ENCODE peak calls at places on chromosome 11, in seven cellular contexts. S is MM.1S, M is Panc1, P is mesenchymal stem cell, R is heart right ventricle, C is adrenal gland, Y is aorta. W is an unnamed sample. For H3K27me3, the result is how much of the 10 kb centered on the place peaks cover.

GRCh38 chr11:125923012-125923579 is 18.8 kb downstream of the DDX25 start:
- DNase-seq in R (peak), Y (no peak), C (peak), S (peak), P (peak), M (peak), W (peak)

GRCh38 chr11:66848671-66849500 is 5.6 kb downstream of the RCE1 start:
- DNase-seq in R (no peak), C (peak), M (no peak), Y (peak), P (no peak), S (no peak), W (peak)

GRCh38 chr11:26622201-26622600 is 50.1 kb upstream of the MUC15 start:
- DNase-seq in C (no peak), M (no peak), Y (no peak), P (no peak), R (no peak), S (no peak), W (no peak)

GRCh38 chr11:75193711-75194110 is 42.8 kb downstream of the SLCO2B1 start:
- DNase-seq in C (no peak), Y (no peak), P (no peak), S (no peak), R (no peak), M (no peak), W (no peak)

GRCh38 chr11:74311352-74311926 is at the start of gene P4HA3:
- DNase-seq in Y (peak), P (peak), C (peak), R (peak), M (no peak), S (peak), W (peak)

GRCh38 chr11:60887531-60887930 is 18.9 kb downstream of the PRPF19 start:
- DNase-seq in M (no peak), C (peak), P (peak), Y (no peak), R (peak), S (peak), W (no peak)

GRCh38 chr11:92941676-92942571 is 27.5 kb upstream of the MTNR1B start:
- DNase-seq in Y (no peak), R (no peak), C (no peak), P (peak), M (peak), S (peak), W (no peak)

GRCh38 chr11:80632156-80632555 is 1191.3 kb upstream of the TENM4 start:
- DNase-seq in R (no peak), P (no peak), S (no peak), C (no peak), M (no peak), Y (no peak), W (no peak)

GRCh38 chr11:35529971-35530495 is 4.6 kb upstream of the PAMR1 start:
- DNase-seq in S (no peak), R (no peak), Y (no peak), C (no peak), M (no peak), P (peak), W (peak)

GRCh38 chr11:118114266-118114665 is 27.5 kb upstream of the SMIM35 start:
- DNase-seq in C (no peak), M (no peak), R (no peak), Y (no peak), P (no peak), S (no peak), W (no peak)

GRCh38 chr11:125225401-125225800 is 60.9 kb downstream of the PKNOX2 start:
- DNase-seq in M (no peak), Y (peak), S (no peak), P (no peak), R (no peak), C (no peak), W (no peak)

GRCh38 chr11:44601471-44602370 is 36.3 kb downstream of the CD82 start:
- DNase-seq in P (no peak), M (no peak), R (no peak), S (no peak), Y (no peak), C (no peak), W (no peak)

GRCh38 chr11:101817536-101817935 is 97.3 kb upstream of the CEP126 start:
- DNase-seq in M (no peak), S (no peak), C (no peak), P (no peak), R (no peak), Y (no peak), W (no peak)

GRCh38 chr11:60615497-60615896 is 83.9 kb upstream of the MS4A8 start:
- DNase-seq in R (no peak), C (no peak), P (no peak), Y (no peak), S (no peak), M (no peak), W (peak)

GRCh38 chr11:112922606-112923005 is 38.6 kb upstream of the NCAM1 start:
- DNase-seq in S (no peak), M (no peak), C (no peak), P (no peak), R (no peak), Y (no peak), W (no peak)

GRCh38 chr11:44017443-44018126 is 30.2 kb upstream of the ACCSL start:
- DNase-seq in R (no peak), C (peak), P (no peak), S (no peak), M (no peak), Y (peak), W (no peak)

GRCh38 chr11:102302241-102302640 is 15.0 kb upstream of the BIRC3 start:
- DNase-seq in C (no peak), Y (no peak), P (no peak), S (peak), M (no peak), R (no peak), W (no peak)

GRCh38 chr11:13354335-13354734 is 76.7 kb downstream of the BMAL1 start:
- DNase-seq in S (no peak), P (no peak), C (no peak), M (no peak), Y (no peak), R (no peak), W (no peak)

GRCh38 chr11:118657238-118657637 is 22.2 kb downstream of the TREH start:
- DNase-seq in R (no peak), Y (peak), P (no peak), S (no peak), C (no peak), M (no peak), W (no peak)

GRCh38 chr11:28849053-28849452 is 740.9 kb downstream of the METTL15 start:
- DNase-seq in M (no peak), Y (no peak), P (no peak), R (no peak), C (no peak), S (no peak), W (no peak)

GRCh38 chr11:72079776-72080325 is 491 bp downstream of the NUMA1 start:
- DNase-seq in P (no peak), Y (no peak), M (no peak), C (no peak), S (no peak), R (no peak), W (no peak)

GRCh38 chr11:72591785-72592490 is 82.3 kb downstream of the PDE2A start:
- DNase-seq in S (peak), M (no peak), Y (no peak), P (no peak), R (no peak), C (no peak), W (no peak)

GRCh38 chr11:118003456-118003855 is 17.3 kb downstream of the IL10RA start:
- DNase-seq in Y (no peak), R (no peak), C (no peak), P (no peak), S (no peak), M (no peak), W (no peak)

GRCh38 chr11:87536565-87536964 is 498.8 kb downstream of the TMEM135 start:
- DNase-seq in Y (no peak), M (no peak), P (no peak), R (no peak), C (no peak), S (no peak), W (no peak)

GRCh38 chr11:106152013-106152412 is 74.6 kb downstream of the AASDHPPT start:
- DNase-seq in M (no peak), S (no peak), Y (no peak), P (peak), R (no peak), C (no peak), W (no peak)

GRCh38 chr11:74195828-74196227 is 24.7 kb downstream of the PPME1 start:
- DNase-seq in P (peak), R (no peak), M (no peak), Y (no peak), S (no peak), C (no peak), W (no peak)

GRCh38 chr11:119263352-119263940 is 53.5 kb downstream of the MCAM start:
- DNase-seq in M (no peak), R (no peak), C (no peak), Y (no peak), P (peak), S (peak), W (no peak)

GRCh38 chr11:97717922-97718321 is 1302.8 kb upstream of the CNTN5 start:
- DNase-seq in S (no peak), P (no peak), C (no peak), M (no peak), R (no peak), Y (peak), W (peak)

GRCh38 chr11:119376197-119376847 is 5.2 kb downstream of the USP2 start:
- DNase-seq in C (no peak), S (no peak), P (no peak), Y (no peak), R (no peak), M (no peak), W (peak)

GRCh38 chr11:127993788-127994187 is 593.6 kb downstream of the ETS1 start:
- DNase-seq in C (no peak), M (no peak), Y (no peak), R (no peak), S (no peak), P (no peak), W (no peak)

GRCh38 chr11:69572233-69572860 is 68.6 kb upstream of the CCND1 start:
- DNase-seq in S (no peak), R (no peak), P (no peak), M (no peak), C (peak), Y (no peak), W (no peak)

GRCh38 chr11:59365621-59366020 is 6.9 kb downstream of the OR5AN1 start:
- DNase-seq in R (no peak), M (no peak), S (no peak), P (no peak), Y (no peak), C (no peak), W (no peak)

GRCh38 chr11:123475478-123475877 is 45.4 kb downstream of the GRAMD1B start:
- DNase-seq in P (peak), Y (no peak), S (no peak), C (peak), R (no peak), M (no peak), W (no peak)

GRCh38 chr11:114269498-114269897 is 26.7 kb upstream of the NNMT start:
- DNase-seq in S (no peak), M (no peak), R (no peak), C (no peak), Y (no peak), P (no peak), W (no peak)
- H3K27me3 ChIP-seq in S (under half), M (under half), R (under half), C (under half), Y (under half), P (half or more), W (under half)

GRCh38 chr11:65641233-65642013 is 3.5 kb downstream of the SIPA1 start:
- DNase-seq in C (no peak), M (no peak), R (no peak), Y (no peak), P (no peak), S (no peak), W (no peak)
- H3K27ac ChIP-seq in C (peak), M (no peak), R (peak), Y (no peak), P (no peak), S (no peak), W (no peak)

GRCh38 chr11:82900277-82901164 is at the start of gene PRCP:
- DNase-seq in C (peak), R (peak), P (peak), M (peak), Y (peak), S (peak), W (peak)

GRCh38 chr11:82903843-82904586 is 2.5 kb downstream of the DDIAS start:
- DNase-seq in Y (no peak), M (no peak), P (no peak), C (no peak), S (no peak), R (no peak), W (no peak)

GRCh38 chr11:82901165-82901938 is at the start of gene DDIAS:
- DNase-seq in S (peak), P (peak), Y (peak), R (peak), C (peak), M (peak), W (peak)

GRCh38 chr11:82902086-82902485 is 550 bp downstream of the DDIAS start:
- DNase-seq in M (no peak), R (no peak), Y (no peak), S (no peak), P (no peak), C (no peak), W (no peak)

DNA sequence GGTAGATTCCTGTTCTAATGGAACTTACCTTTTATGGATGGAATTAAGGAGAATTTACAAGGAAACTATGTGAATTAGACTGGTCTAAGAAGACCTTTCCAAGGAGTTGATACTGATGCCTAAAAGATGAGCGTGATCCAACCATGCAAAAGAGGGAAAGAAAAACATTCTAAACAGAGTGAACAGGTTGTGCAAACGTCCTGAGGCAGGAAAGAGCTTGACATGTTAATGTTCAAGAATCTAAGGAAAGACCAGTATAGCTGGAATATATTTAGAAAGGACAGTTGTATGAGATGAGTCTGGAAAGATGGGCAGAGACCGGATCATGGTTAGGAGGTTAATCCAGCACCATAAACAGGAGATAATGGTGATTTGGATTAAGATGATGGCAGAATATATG is 1.3 kb downstream of the DDIAS start:
- DNase-seq in M (no peak), P (no peak), Y (no peak), R (no peak), C (no peak), S (no peak), W (no peak)
- H3K4me3 ChIP-seq in M (no peak), P (no peak), Y (no peak), R (no peak), C (no peak), S (peak), W (no peak)

DNA sequence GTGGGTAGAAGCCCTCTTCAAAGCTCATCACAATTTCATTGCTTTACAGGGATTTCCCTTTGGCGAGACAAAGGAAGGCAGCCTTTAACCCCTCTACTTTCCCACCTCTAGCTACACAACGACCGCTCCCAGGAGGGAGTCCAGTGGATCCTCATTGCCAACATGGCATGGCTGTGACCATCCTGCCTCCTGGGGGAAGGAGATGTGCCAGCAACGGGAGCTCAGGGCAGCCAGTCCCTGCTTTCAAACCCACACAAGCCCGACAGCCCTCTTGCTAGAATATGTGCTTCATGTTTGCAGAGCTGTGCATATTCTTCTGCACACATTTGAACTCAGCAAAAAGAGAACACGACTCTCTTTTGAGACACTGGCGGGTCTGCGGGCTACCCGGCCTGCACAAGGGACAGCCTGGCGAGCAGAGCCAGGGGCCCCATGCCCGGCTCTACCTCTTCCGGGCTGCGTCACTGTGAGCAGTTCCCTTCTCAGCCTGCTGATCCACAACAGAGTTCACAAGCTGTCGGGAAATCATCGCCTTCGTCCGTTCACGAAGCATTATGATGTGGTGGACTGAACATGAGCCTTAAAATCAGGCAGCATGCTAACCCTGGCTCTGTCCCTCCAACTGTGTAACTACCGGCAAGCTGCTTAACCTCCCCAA is 51.0 kb upstream of the JAM3 start:
- DNase-seq in M (no peak), Y (no peak), R (no peak), S (no peak), C (no peak), P (no peak), W (no peak)
- H3K27me3 ChIP-seq in M (under half), Y (under half), R (under half), S (under half), C (under half), P (under half), W (under half)

GRCh38 chr11:1931791-1932480 is 12.4 kb downstream of the TNNT3 start:
- DNase-seq in C (no peak), P (no peak), Y (peak), M (no peak), S (no peak), R (no peak), W (no peak)
- H3K27ac ChIP-seq in C (no peak), P (no peak), Y (no peak), M (no peak), S (no peak), R (peak), W (peak)

DNA sequence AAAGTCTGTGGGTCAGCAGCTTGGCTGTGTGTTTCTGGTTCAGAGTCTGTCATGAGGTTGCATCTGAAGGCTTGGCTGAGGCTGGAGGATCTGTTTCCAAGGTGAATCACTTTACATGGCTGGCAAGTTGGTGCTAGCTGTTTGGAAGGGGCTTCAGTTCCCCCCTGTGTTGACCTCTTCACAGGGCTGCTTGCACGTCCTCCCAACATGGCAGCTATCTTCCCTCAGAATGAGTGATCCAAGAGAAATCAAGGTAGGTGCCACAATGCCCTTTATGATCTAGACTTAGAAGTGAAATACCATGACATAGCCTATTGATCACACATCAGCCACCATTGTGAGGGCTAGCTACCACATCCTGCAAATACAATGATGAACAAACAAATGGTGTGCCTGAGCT is 9.9 kb downstream of the APOA4 start:
- DNase-seq in M (no peak), C (no peak), P (no peak), R (no peak), Y (no peak), S (no peak), W (no peak)
- H3K4me3 ChIP-seq in M (no peak), C (no peak), P (no peak), R (no peak), Y (no peak), S (no peak), W (no peak)

GRCh38 chr11:120645639-120646038 is 134.1 kb downstream of the GRIK4 start:
- DNase-seq in Y (no peak), R (no peak), M (no peak), S (no peak), P (peak), C (no peak), W (no peak)
- H3K27me3 ChIP-seq in Y (under half), R (under half), M (under half), S (under half), P (half or more), C (under half), W (under half)

W was measured in right cardiac atrium.